ENCODE peak calls at places on chromosome 4, in five cellular contexts. One of them, this sample, is unnamed.

GRCh38 chr4:121668368-121669162 is 28.2 kb downstream of the ANXA5 start:
- DNase-seq in activated effector memory CD4-positive, alpha-beta T cell treated with Interleukin-2 at 50 U/mL for 16 hours: no peak
- DNase-seq in A549: no peak
- DNase-seq in CD4-positive, alpha-beta memory T cell: no peak
- DNase-seq in GM19239: no peak
- DNase-seq in this sample: no peak

GRCh38 chr4:1192493-1193205 is 20.3 kb upstream of the SPON2 start:
- DNase-seq in A549: peak
- DNase-seq in GM19239: no peak
- DNase-seq in CD4-positive, alpha-beta memory T cell: no peak
- DNase-seq in activated effector memory CD4-positive, alpha-beta T cell treated with Interleukin-2 at 50 U/mL for 16 hours: no peak
- DNase-seq in this sample: peak

GRCh38 chr4:65599335-65599734 is 71.0 kb downstream of the EPHA5 start:
- DNase-seq in A549: no peak
- DNase-seq in GM19239: no peak
- DNase-seq in activated effector memory CD4-positive, alpha-beta T cell treated with Interleukin-2 at 50 U/mL for 16 hours: no peak
- DNase-seq in CD4-positive, alpha-beta memory T cell: no peak
- DNase-seq in this sample: no peak

GRCh38 chr4:21979196-21979595 is 30.6 kb upstream of the KCNIP4 start:
- DNase-seq in A549: no peak
- DNase-seq in activated effector memory CD4-positive, alpha-beta T cell treated with Interleukin-2 at 50 U/mL for 16 hours: no peak
- DNase-seq in CD4-positive, alpha-beta memory T cell: no peak
- DNase-seq in GM19239: no peak
- DNase-seq in this sample: no peak

GRCh38 chr4:124873361-124874171 is 161.0 kb upstream of the ANKRD50 start:
- DNase-seq in GM19239: no peak
- DNase-seq in activated effector memory CD4-positive, alpha-beta T cell treated with Interleukin-2 at 50 U/mL for 16 hours: no peak
- DNase-seq in CD4-positive, alpha-beta memory T cell: no peak
- DNase-seq in A549: no peak
- DNase-seq in this sample: no peak

GRCh38 chr4:70000713-70001112 is 4.9 kb downstream of the STATH start:
- DNase-seq in A549: no peak
- DNase-seq in activated effector memory CD4-positive, alpha-beta T cell treated with Interleukin-2 at 50 U/mL for 16 hours: no peak
- DNase-seq in CD4-positive, alpha-beta memory T cell: no peak
- DNase-seq in GM19239: no peak
- DNase-seq in this sample: no peak

GRCh38 chr4:129641179-129641578 is 545.2 kb downstream of the C4orf33 start:
- DNase-seq in activated effector memory CD4-positive, alpha-beta T cell treated with Interleukin-2 at 50 U/mL for 16 hours: no peak
- DNase-seq in A549: no peak
- DNase-seq in CD4-positive, alpha-beta memory T cell: peak
- DNase-seq in GM19239: peak
- DNase-seq in this sample: peak

GRCh38 chr4:138728566-138728965 is 287.0 kb upstream of the NOCT start:
- DNase-seq in GM19239: no peak
- DNase-seq in CD4-positive, alpha-beta memory T cell: no peak
- DNase-seq in activated effector memory CD4-positive, alpha-beta T cell treated with Interleukin-2 at 50 U/mL for 16 hours: no peak
- DNase-seq in A549: no peak
- DNase-seq in this sample: no peak

GRCh38 chr4:142248946-142249345 is 597.2 kb downstream of the INPP4B start:
- DNase-seq in GM19239: no peak
- DNase-seq in A549: no peak
- DNase-seq in CD4-positive, alpha-beta memory T cell: no peak
- DNase-seq in activated effector memory CD4-positive, alpha-beta T cell treated with Interleukin-2 at 50 U/mL for 16 hours: no peak
- DNase-seq in this sample: no peak

GRCh38 chr4:155629183-155629825 is 37.3 kb upstream of the GUCY1A1 start:
- DNase-seq in A549: no peak
- DNase-seq in GM19239: no peak
- DNase-seq in CD4-positive, alpha-beta memory T cell: no peak
- DNase-seq in activated effector memory CD4-positive, alpha-beta T cell treated with Interleukin-2 at 50 U/mL for 16 hours: no peak
- DNase-seq in this sample: no peak

GRCh38 chr4:152258804-152259708 is 276.8 kb downstream of the FBXW7 start:
- DNase-seq in activated effector memory CD4-positive, alpha-beta T cell treated with Interleukin-2 at 50 U/mL for 16 hours: no peak
- DNase-seq in A549: no peak
- DNase-seq in CD4-positive, alpha-beta memory T cell: no peak
- DNase-seq in GM19239: no peak
- DNase-seq in this sample: no peak

GRCh38 chr4:75895744-75896314 is 6.4 kb downstream of the PPEF2 start:
- DNase-seq in GM19239: peak
- DNase-seq in activated effector memory CD4-positive, alpha-beta T cell treated with Interleukin-2 at 50 U/mL for 16 hours: no peak
- DNase-seq in CD4-positive, alpha-beta memory T cell: peak
- DNase-seq in A549: peak
- DNase-seq in this sample: no peak

GRCh38 chr4:133403913-133404312 is 254.8 kb downstream of the PCDH10 start:
- DNase-seq in activated effector memory CD4-positive, alpha-beta T cell treated with Interleukin-2 at 50 U/mL for 16 hours: no peak
- DNase-seq in GM19239: no peak
- DNase-seq in CD4-positive, alpha-beta memory T cell: no peak
- DNase-seq in A549: no peak
- DNase-seq in this sample: no peak

GRCh38 chr4:1480720-1481119 is 74.5 kb upstream of the NKX1-1 start:
- DNase-seq in A549: no peak
- DNase-seq in CD4-positive, alpha-beta memory T cell: no peak
- DNase-seq in activated effector memory CD4-positive, alpha-beta T cell treated with Interleukin-2 at 50 U/mL for 16 hours: no peak
- DNase-seq in GM19239: no peak
- DNase-seq in this sample: no peak

GRCh38 chr4:158729716-158730559 is 6.7 kb upstream of the PPID start:
- DNase-seq in activated effector memory CD4-positive, alpha-beta T cell treated with Interleukin-2 at 50 U/mL for 16 hours: peak
- DNase-seq in CD4-positive, alpha-beta memory T cell: peak
- DNase-seq in A549: peak
- DNase-seq in GM19239: peak
- DNase-seq in this sample: peak

GRCh38 chr4:185112104-185112503 is 31.0 kb upstream of the SLC25A4 start:
- DNase-seq in CD4-positive, alpha-beta memory T cell: no peak
- DNase-seq in activated effector memory CD4-positive, alpha-beta T cell treated with Interleukin-2 at 50 U/mL for 16 hours: no peak
- DNase-seq in GM19239: no peak
- DNase-seq in A549: peak
- DNase-seq in this sample: no peak

GRCh38 chr4:24105183-24106039 is 215.6 kb upstream of the PPARGC1A start:
- DNase-seq in activated effector memory CD4-positive, alpha-beta T cell treated with Interleukin-2 at 50 U/mL for 16 hours: no peak
- DNase-seq in CD4-positive, alpha-beta memory T cell: no peak
- DNase-seq in GM19239: no peak
- DNase-seq in A549: peak
- DNase-seq in this sample: no peak

GRCh38 chr4:147192679-147193078 is 247.0 kb upstream of the TTC29 start:
- DNase-seq in activated effector memory CD4-positive, alpha-beta T cell treated with Interleukin-2 at 50 U/mL for 16 hours: no peak
- DNase-seq in CD4-positive, alpha-beta memory T cell: no peak
- DNase-seq in A549: no peak
- DNase-seq in GM19239: no peak
- DNase-seq in this sample: no peak

GRCh38 chr4:168630445-168631187 is 133.8 kb downstream of the PALLD start:
- DNase-seq in GM19239: no peak
- DNase-seq in CD4-positive, alpha-beta memory T cell: no peak
- DNase-seq in activated effector memory CD4-positive, alpha-beta T cell treated with Interleukin-2 at 50 U/mL for 16 hours: no peak
- DNase-seq in A549: peak
- DNase-seq in this sample: no peak

GRCh38 chr4:87525636-87526035 is 3.5 kb downstream of the SPARCL1 start:
- DNase-seq in A549: no peak
- DNase-seq in CD4-positive, alpha-beta memory T cell: no peak
- DNase-seq in activated effector memory CD4-positive, alpha-beta T cell treated with Interleukin-2 at 50 U/mL for 16 hours: no peak
- DNase-seq in GM19239: no peak
- DNase-seq in this sample: peak

GRCh38 chr4:61549356-61549755 is 349.2 kb downstream of the ADGRL3 start:
- DNase-seq in A549: no peak
- DNase-seq in CD4-positive, alpha-beta memory T cell: no peak
- DNase-seq in activated effector memory CD4-positive, alpha-beta T cell treated with Interleukin-2 at 50 U/mL for 16 hours: no peak
- DNase-seq in GM19239: no peak
- DNase-seq in this sample: no peak

GRCh38 chr4:41154814-41155177 is 59.5 kb downstream of the APBB2 start:
- DNase-seq in activated effector memory CD4-positive, alpha-beta T cell treated with Interleukin-2 at 50 U/mL for 16 hours: no peak
- DNase-seq in GM19239: no peak
- DNase-seq in A549: no peak
- DNase-seq in CD4-positive, alpha-beta memory T cell: no peak
- DNase-seq in this sample: no peak

GRCh38 chr4:54254915-54255246 is 25.8 kb downstream of the PDGFRA start:
- DNase-seq in activated effector memory CD4-positive, alpha-beta T cell treated with Interleukin-2 at 50 U/mL for 16 hours: no peak
- DNase-seq in A549: no peak
- DNase-seq in GM19239: no peak
- DNase-seq in CD4-positive, alpha-beta memory T cell: no peak
- DNase-seq in this sample: no peak

GRCh38 chr4:174874898-174875297 is 43.3 kb upstream of the ADAM29 start:
- DNase-seq in GM19239: no peak
- DNase-seq in A549: no peak
- DNase-seq in activated effector memory CD4-positive, alpha-beta T cell treated with Interleukin-2 at 50 U/mL for 16 hours: no peak
- DNase-seq in CD4-positive, alpha-beta memory T cell: no peak
- DNase-seq in this sample: no peak

GRCh38 chr4:69057620-69058409 is 38.5 kb upstream of the UGT2B7 start:
- DNase-seq in activated effector memory CD4-positive, alpha-beta T cell treated with Interleukin-2 at 50 U/mL for 16 hours: no peak
- DNase-seq in GM19239: no peak
- DNase-seq in A549: no peak
- DNase-seq in CD4-positive, alpha-beta memory T cell: no peak
- DNase-seq in this sample: no peak

GRCh38 chr4:125070869-125071268 is 243.9 kb upstream of the FAT4 start:
- DNase-seq in A549: no peak
- DNase-seq in activated effector memory CD4-positive, alpha-beta T cell treated with Interleukin-2 at 50 U/mL for 16 hours: no peak
- DNase-seq in GM19239: no peak
- DNase-seq in CD4-positive, alpha-beta memory T cell: no peak
- DNase-seq in this sample: no peak

GRCh38 chr4:74654230-74654681 is 140.1 kb downstream of the BTC start:
- DNase-seq in A549: peak
- DNase-seq in activated effector memory CD4-positive, alpha-beta T cell treated with Interleukin-2 at 50 U/mL for 16 hours: no peak
- DNase-seq in GM19239: no peak
- DNase-seq in CD4-positive, alpha-beta memory T cell: no peak
- DNase-seq in this sample: no peak

GRCh38 chr4:138510053-138510452 is 267.9 kb upstream of the SLC7A11 start:
- DNase-seq in GM19239: no peak
- DNase-seq in CD4-positive, alpha-beta memory T cell: no peak
- DNase-seq in activated effector memory CD4-positive, alpha-beta T cell treated with Interleukin-2 at 50 U/mL for 16 hours: no peak
- DNase-seq in A549: no peak
- DNase-seq in this sample: no peak

GRCh38 chr4:125191252-125191651 is 123.5 kb upstream of the FAT4 start:
- DNase-seq in A549: no peak
- DNase-seq in CD4-positive, alpha-beta memory T cell: no peak
- DNase-seq in activated effector memory CD4-positive, alpha-beta T cell treated with Interleukin-2 at 50 U/mL for 16 hours: no peak
- DNase-seq in GM19239: no peak
- DNase-seq in this sample: no peak

GRCh38 chr4:54226399-54227260 is 2.5 kb upstream of the PDGFRA start:
- DNase-seq in A549: no peak
- DNase-seq in GM19239: no peak
- DNase-seq in CD4-positive, alpha-beta memory T cell: no peak
- DNase-seq in activated effector memory CD4-positive, alpha-beta T cell treated with Interleukin-2 at 50 U/mL for 16 hours: no peak
- DNase-seq in this sample: peak

GRCh38 chr4:5631352-5632042 is 76.9 kb downstream of the EVC2 start:
- DNase-seq in CD4-positive, alpha-beta memory T cell: no peak
- DNase-seq in A549: no peak
- DNase-seq in GM19239: no peak
- DNase-seq in activated effector memory CD4-positive, alpha-beta T cell treated with Interleukin-2 at 50 U/mL for 16 hours: no peak
- DNase-seq in this sample: no peak

GRCh38 chr4:156437666-156438065 is 484.0 kb upstream of the CTSO start:
- DNase-seq in CD4-positive, alpha-beta memory T cell: no peak
- DNase-seq in GM19239: no peak
- DNase-seq in activated effector memory CD4-positive, alpha-beta T cell treated with Interleukin-2 at 50 U/mL for 16 hours: no peak
- DNase-seq in A549: no peak
- DNase-seq in this sample: no peak

GRCh38 chr4:167041524-167041923 is 192.8 kb downstream of the SPOCK3 start:
- DNase-seq in GM19239: no peak
- DNase-seq in CD4-positive, alpha-beta memory T cell: no peak
- DNase-seq in activated effector memory CD4-positive, alpha-beta T cell treated with Interleukin-2 at 50 U/mL for 16 hours: no peak
- DNase-seq in A549: no peak
- DNase-seq in this sample: no peak

GRCh38 chr4:119039779-119040178 is 95.9 kb upstream of the MYOZ2 start:
- DNase-seq in GM19239: no peak
- DNase-seq in A549: no peak
- DNase-seq in CD4-positive, alpha-beta memory T cell: no peak
- DNase-seq in activated effector memory CD4-positive, alpha-beta T cell treated with Interleukin-2 at 50 U/mL for 16 hours: no peak
- DNase-seq in this sample: no peak